ENCODE peak calls at places on chromosomes 6 and 20, in eight cellular contexts. F is foreskin fibroblast; W is Calu3; T is SK-N-DZ; C is H4; M is endothelial cell; N is mucosa of descending colon; Z is CD8-positive, alpha-beta memory T cell. H is an unnamed sample.

GRCh38 chr6:142942805-142943227 is 2.2 kb downstream of the HIVEP2 start:
- DNase-seq in F (no peak), T (peak), C (peak), M (no peak), W (no peak), Z (no peak), N (no peak), H (peak)

GRCh38 chr6:10316327-10316726 is 98.5 kb downstream of the TFAP2A start:
- DNase-seq in Z (no peak), M (no peak), W (peak), F (peak), N (no peak), T (no peak), C (peak), H (no peak)

GRCh38 chr20:20782747-20783146 is 70.3 kb upstream of the RALGAPA2 start:
- DNase-seq in T (no peak), N (peak), M (no peak), W (no peak), C (no peak), F (no peak), Z (no peak), H (no peak)

GRCh38 chr6:32973934-32974333 is 5.5 kb downstream of the BRD2 start:
- DNase-seq in M (no peak), C (peak), T (no peak), W (peak), Z (peak), F (no peak), N (no peak), H (peak)

GRCh38 chr6:42239736-42240375 is 22.2 kb upstream of the MRPS10 start:
- DNase-seq in M (no peak), N (no peak), T (no peak), Z (no peak), F (no peak), W (no peak), C (no peak), H (no peak)

GRCh38 chr20:59611286-59611685 is 6.9 kb downstream of the PHACTR3 start:
- DNase-seq in N (no peak), W (no peak), C (no peak), T (no peak), Z (no peak), M (no peak), F (no peak), H (no peak)

GRCh38 chr6:12602342-12602741 is 114.2 kb upstream of the PHACTR1 start:
- DNase-seq in M (no peak), F (no peak), Z (no peak), N (no peak), W (no peak), C (no peak), T (no peak), H (no peak)

GRCh38 chr20:25317351-25318075 is 69.6 kb downstream of the PYGB start:
- DNase-seq in C (no peak), W (no peak), N (peak), T (no peak), F (no peak), M (no peak), Z (no peak), H (no peak)

GRCh38 chr6:106804238-106805016 is 170.1 kb downstream of the CD24 start:
- DNase-seq in F (no peak), C (no peak), W (peak), M (no peak), N (no peak), Z (no peak), T (no peak), H (no peak)

GRCh38 chr6:158002951-158003853 is 21.5 kb downstream of the SYNJ2 start:
- DNase-seq in Z (no peak), W (peak), C (peak), T (no peak), F (peak), N (no peak), M (no peak), H (no peak)

GRCh38 chr20:59994697-59995122 is 36.5 kb downstream of the CDH26 start:
- DNase-seq in Z (no peak), N (no peak), T (no peak), C (no peak), M (peak), W (peak), F (no peak), H (no peak)

GRCh38 chr20:48921883-48922867 is 664 bp downstream of the ARFGEF2 start:
- DNase-seq in M (no peak), Z (no peak), T (no peak), W (peak), C (no peak), N (peak), F (peak), H (peak)

GRCh38 chr6:99613705-99614429 is 7.2 kb downstream of the PRDM13 start:
- DNase-seq in F (no peak), T (no peak), M (no peak), N (peak), W (peak), Z (peak), C (no peak), H (peak)

GRCh38 chr20:13819885-13820645 is 35.2 kb downstream of the NDUFAF5 start:
- DNase-seq in F (peak), N (no peak), W (peak), T (peak), Z (no peak), C (peak), M (no peak), H (peak)

GRCh38 chr6:128822271-128822670 is 60.7 kb upstream of the LAMA2 start:
- DNase-seq in N (no peak), C (peak), Z (no peak), T (no peak), F (peak), W (no peak), M (no peak), H (no peak)

GRCh38 chr6:134267917-134268361 is 50.0 kb downstream of the SGK1 start:
- DNase-seq in W (no peak), F (no peak), N (no peak), T (no peak), M (peak), C (no peak), Z (no peak), H (no peak)

GRCh38 chr6:31058128-31058894 is 48.0 kb downstream of the MUC22 start:
- DNase-seq in Z (no peak), N (no peak), M (no peak), C (peak), F (peak), T (no peak), W (peak), H (peak)

GRCh38 chr6:21987501-21987957 is 309.3 kb downstream of the PRL start:
- DNase-seq in N (peak), C (peak), Z (no peak), T (peak), M (peak), W (peak), F (peak), H (peak)

GRCh38 chr6:52610745-52611355 is 34.0 kb upstream of the TRAM2 start:
- DNase-seq in W (no peak), N (no peak), M (no peak), C (peak), F (peak), Z (no peak), T (no peak), H (no peak)

GRCh38 chr6:143204045-143204444 is 143.4 kb downstream of the AIG1 start:
- DNase-seq in N (no peak), Z (no peak), T (no peak), M (no peak), C (no peak), W (no peak), F (no peak), H (no peak)

H was measured in NAMALWA.